ENCODE peak calls at places on chromosomes 1 and 21, in seven cellular contexts. H is sigmoid colon; G is body of pancreas; Y is CD8-positive, alpha-beta T cell; Q is A549; M is left ventricle myocardium inferior; L is fibroblast of lung. X is an unnamed sample. For H3K4me1, the result is how much of the 10 kb centered on the place peaks cover.

GRCh38 chr1:8813991-8814390 is 3.4 kb downstream of the RERE start:
- DNase-seq in H (no peak), G (no peak), Y (no peak), Q (no peak), M (no peak), L (peak), X (no peak)

GRCh38 chr1:178706467-178706866 is 18.6 kb upstream of the RALGPS2 start:
- DNase-seq in H (peak), G (no peak), Y (no peak), Q (no peak), M (peak), L (peak), X (no peak)

GRCh38 chr1:180299486-180300246 is 69.6 kb downstream of the LHX4 start:
- DNase-seq in H (no peak), G (no peak), Y (no peak), Q (no peak), M (no peak), L (no peak), X (no peak)

GRCh38 chr1:209490013-209490412 is 93.5 kb upstream of the CAMK1G start:
- DNase-seq in H (no peak), G (no peak), Y (no peak), Q (peak), M (no peak), L (peak), X (no peak)

GRCh38 chr21:36437745-36438128 is 42.2 kb downstream of the CLDN14 start:
- DNase-seq in H (no peak), G (peak), Y (no peak), Q (peak), M (no peak), L (peak), X (peak)

GRCh38 chr21:35201799-35202198 is 152.7 kb upstream of the RUNX1 start:
- DNase-seq in H (no peak), G (no peak), Y (no peak), Q (no peak), M (no peak), L (no peak), X (no peak)

GRCh38 chr21:45727390-45727789 is 83.9 kb downstream of the PCBP3 start:
- DNase-seq in H (no peak), G (no peak), Y (no peak), Q (no peak), M (no peak), L (no peak), X (no peak)

GRCh38 chr21:41831453-41831831 is 47.7 kb downstream of the PRDM15 start:
- DNase-seq in H (no peak), G (no peak), Y (no peak), Q (no peak), M (no peak), L (no peak), X (no peak)

GRCh38 chr1:6373961-6374720 is 19.4 kb downstream of the ACOT7 start:
- DNase-seq in H (no peak), G (peak), Y (no peak), Q (no peak), M (no peak), L (no peak), X (no peak)

GRCh38 chr21:37511848-37512247 is 145.3 kb downstream of the DYRK1A start:
- DNase-seq in H (no peak), G (no peak), Y (no peak), Q (no peak), M (no peak), L (no peak), X (no peak)

GRCh38 chr1:76337777-76338176 is 263.2 kb downstream of the ST6GALNAC3 start:
- DNase-seq in H (no peak), G (no peak), Y (no peak), Q (no peak), M (no peak), L (no peak), X (no peak)

GRCh38 chr1:228889289-228889688 is 154.0 kb downstream of the RHOU start:
- DNase-seq in H (no peak), G (no peak), Y (no peak), Q (no peak), M (no peak), L (no peak), X (no peak)

GRCh38 chr1:177431123-177431522 is 260.4 kb downstream of the BRINP2 start:
- DNase-seq in H (no peak), G (no peak), Y (no peak), Q (no peak), M (no peak), L (no peak), X (no peak)

GRCh38 chr21:36330904-36331303 is 10.9 kb downstream of the MORC3 start:
- DNase-seq in H (no peak), G (peak), Y (no peak), Q (peak), M (peak), L (peak), X (peak)

GRCh38 chr1:22437573-22437972 is 14.1 kb upstream of the ZBTB40 start:
- DNase-seq in H (no peak), G (no peak), Y (no peak), Q (no peak), M (no peak), L (no peak), X (no peak)

GRCh38 chr1:181043025-181043880 is 9.5 kb downstream of the MR1 start:
- DNase-seq in H (no peak), G (no peak), Y (no peak), Q (peak), M (no peak), L (no peak), X (no peak)

GRCh38 chr21:38263493-38263892 is 6.7 kb downstream of the KCNJ15 start:
- DNase-seq in H (no peak), G (no peak), Y (no peak), Q (no peak), M (no peak), L (peak), X (no peak)

GRCh38 chr1:13813398-13814012 is 113.5 kb downstream of the PRDM2 start:
- DNase-seq in H (no peak), G (peak), Y (peak), Q (no peak), M (no peak), L (no peak), X (peak)

GRCh38 chr1:162987866-162988265 is 81.3 kb upstream of the RGS4 start:
- DNase-seq in H (no peak), G (no peak), Y (no peak), Q (no peak), M (no peak), L (peak), X (peak)

DNA sequence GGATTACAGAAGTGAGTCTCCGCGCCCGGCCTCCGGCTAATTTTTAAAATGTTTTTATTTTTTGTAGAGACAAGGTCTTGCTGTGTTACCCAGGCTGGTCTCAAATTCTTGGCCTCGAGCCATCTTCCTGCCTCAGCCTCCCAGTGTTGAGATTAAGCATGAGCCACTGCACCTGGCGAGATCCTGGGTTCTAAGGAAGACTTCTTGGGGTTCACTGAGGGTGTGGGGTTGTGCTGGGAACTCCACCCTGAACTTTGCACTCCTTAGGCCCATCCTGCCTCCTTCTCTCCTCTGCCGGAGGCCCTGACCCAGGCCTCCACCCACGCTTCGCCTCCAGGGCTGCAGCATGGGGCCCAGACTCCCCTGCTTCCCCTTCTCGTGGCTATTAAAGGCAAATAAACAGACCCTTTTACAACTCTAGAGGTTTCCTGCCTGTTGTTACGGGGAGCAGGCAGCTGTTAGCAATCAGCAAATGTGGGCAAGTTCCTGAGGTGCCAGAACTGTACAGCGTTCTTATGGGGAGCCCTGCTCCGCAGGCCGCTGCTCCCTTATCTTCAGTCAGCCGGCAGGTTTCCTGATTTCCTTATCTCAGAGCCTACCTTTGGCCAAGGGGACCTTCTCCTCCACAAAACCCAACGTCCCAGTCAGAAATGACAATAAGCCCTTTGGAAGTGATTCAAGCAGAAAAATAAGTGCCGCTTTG is 41.0 kb upstream of the LIN9 start:
- DNase-seq in H (no peak), G (peak), Y (no peak), Q (no peak), M (no peak), L (no peak), X (no peak)
- H3K4me1 ChIP-seq in H (under half), G (under half), Y (under half), Q (under half), M (under half), L (under half), X (under half)

GRCh38 chr1:198186916-198187580 is 30.2 kb downstream of the NEK7 start:
- DNase-seq in H (no peak), G (no peak), Y (no peak), Q (no peak), M (no peak), L (peak), X (no peak)
- H3K4me1 ChIP-seq in H (under half), G (under half), Y (half or more), Q (under half), M (half or more), L (under half), X (under half)

GRCh38 chr1:153434746-153435455 is 18.6 kb downstream of the S100A7A start:
- DNase-seq in H (no peak), G (no peak), Y (no peak), Q (no peak), M (no peak), L (no peak), X (peak)
- H3K4me1 ChIP-seq in H (under half), G (under half), Y (under half), Q (under half), M (under half), L (under half), X (under half)

GRCh38 chr1:54574158-54574778 is 26.2 kb downstream of the ACOT11 start:
- DNase-seq in H (peak), G (no peak), Y (no peak), Q (no peak), M (no peak), L (no peak), X (no peak)

GRCh38 chr1:54570161-54570560 is 22.1 kb downstream of the ACOT11 start:
- DNase-seq in H (peak), G (no peak), Y (no peak), Q (no peak), M (no peak), L (no peak), X (no peak)

GRCh38 chr1:54571326-54571725 is 23.3 kb downstream of the ACOT11 start:
- DNase-seq in H (peak), G (no peak), Y (no peak), Q (no peak), M (no peak), L (no peak), X (no peak)

GRCh38 chr1:54571803-54572202 is 23.8 kb downstream of the ACOT11 start:
- DNase-seq in H (no peak), G (no peak), Y (no peak), Q (no peak), M (no peak), L (no peak), X (no peak)

GRCh38 chr1:54572236-54572850 is 24.3 kb downstream of the ACOT11 start:
- DNase-seq in H (peak), G (no peak), Y (no peak), Q (no peak), M (no peak), L (no peak), X (no peak)
- H3K4me1 ChIP-seq in H (under half), G (under half), Y (under half), Q (under half), M (half or more), L (under half), X (under half)

GRCh38 chr1:223831755-223832636 is 13.8 kb downstream of the TP53BP2 start:
- DNase-seq in H (no peak), G (no peak), Y (no peak), Q (peak), M (no peak), L (peak), X (no peak)
- H3K4me1 ChIP-seq in H (under half), G (under half), Y (half or more), Q (under half), M (half or more), L (under half), X (under half)

X was measured in adrenal gland.